ENCODE peak calls at places on chromosomes 1 and 21, in seven cellular contexts. One of them, this sample, is unnamed. For H3K36me3, the result is how much of the 10 kb centered on the place peaks cover.

GRCh38 chr1:43423672-43424550 is 29.8 kb downstream of the HYI start:
- DNase-seq in astrocyte: no peak
- DNase-seq in IMR-90: no peak
- DNase-seq in HCT116: peak
- DNase-seq in OCI-LY7: no peak
- DNase-seq in MG63: no peak
- DNase-seq in CD4-positive, alpha-beta memory T cell: no peak
- DNase-seq in this sample: no peak

GRCh38 chr1:107991371-107992066 is 26.5 kb upstream of the VAV3 start:
- DNase-seq in IMR-90: no peak
- DNase-seq in OCI-LY7: no peak
- DNase-seq in HCT116: no peak
- DNase-seq in CD4-positive, alpha-beta memory T cell: no peak
- DNase-seq in astrocyte: peak
- DNase-seq in MG63: peak
- DNase-seq in this sample: no peak

GRCh38 chr1:215466361-215466760 is 100.7 kb upstream of the KCTD3 start:
- DNase-seq in IMR-90: no peak
- DNase-seq in HCT116: no peak
- DNase-seq in astrocyte: no peak
- DNase-seq in OCI-LY7: no peak
- DNase-seq in CD4-positive, alpha-beta memory T cell: no peak
- DNase-seq in MG63: no peak
- DNase-seq in this sample: no peak

GRCh38 chr1:90434460-90434859 is 282.6 kb downstream of the BARHL2 start:
- DNase-seq in CD4-positive, alpha-beta memory T cell: no peak
- DNase-seq in IMR-90: peak
- DNase-seq in OCI-LY7: peak
- DNase-seq in astrocyte: no peak
- DNase-seq in MG63: no peak
- DNase-seq in HCT116: peak
- DNase-seq in this sample: no peak

GRCh38 chr1:47677241-47677940 is 239.5 kb downstream of the FOXD2 start:
- DNase-seq in astrocyte: no peak
- DNase-seq in CD4-positive, alpha-beta memory T cell: no peak
- DNase-seq in IMR-90: no peak
- DNase-seq in HCT116: no peak
- DNase-seq in MG63: no peak
- DNase-seq in OCI-LY7: no peak
- DNase-seq in this sample: no peak

GRCh38 chr1:125065092-125065820 is 3880.5 kb downstream of the SRGAP2C start:
- DNase-seq in CD4-positive, alpha-beta memory T cell: no peak
- DNase-seq in HCT116: no peak
- DNase-seq in IMR-90: no peak
- DNase-seq in MG63: no peak
- DNase-seq in OCI-LY7: no peak
- DNase-seq in astrocyte: no peak
- DNase-seq in this sample: no peak

GRCh38 chr21:40707271-40707670 is 139.7 kb downstream of the DSCAM start:
- DNase-seq in HCT116: no peak
- DNase-seq in OCI-LY7: no peak
- DNase-seq in CD4-positive, alpha-beta memory T cell: no peak
- DNase-seq in astrocyte: peak
- DNase-seq in IMR-90: no peak
- DNase-seq in MG63: no peak
- DNase-seq in this sample: no peak

GRCh38 chr1:169604781-169605560 is 18.7 kb upstream of the F5 start:
- DNase-seq in IMR-90: no peak
- DNase-seq in MG63: no peak
- DNase-seq in HCT116: no peak
- DNase-seq in astrocyte: no peak
- DNase-seq in CD4-positive, alpha-beta memory T cell: peak
- DNase-seq in OCI-LY7: no peak
- DNase-seq in this sample: no peak

GRCh38 chr1:59549903-59550302 is 253.0 kb downstream of the FGGY start:
- DNase-seq in MG63: no peak
- DNase-seq in astrocyte: no peak
- DNase-seq in IMR-90: peak
- DNase-seq in CD4-positive, alpha-beta memory T cell: no peak
- DNase-seq in HCT116: no peak
- DNase-seq in OCI-LY7: no peak
- DNase-seq in this sample: no peak

GRCh38 chr1:183318433-183318832 is 99.7 kb downstream of the NMNAT2 start:
- DNase-seq in astrocyte: peak
- DNase-seq in IMR-90: peak
- DNase-seq in MG63: peak
- DNase-seq in CD4-positive, alpha-beta memory T cell: no peak
- DNase-seq in HCT116: no peak
- DNase-seq in OCI-LY7: no peak
- DNase-seq in this sample: peak

GRCh38 chr1:102853701-102854187 is 254.6 kb downstream of the COL11A1 start:
- DNase-seq in CD4-positive, alpha-beta memory T cell: no peak
- DNase-seq in HCT116: no peak
- DNase-seq in MG63: no peak
- DNase-seq in astrocyte: no peak
- DNase-seq in OCI-LY7: no peak
- DNase-seq in IMR-90: no peak
- DNase-seq in this sample: no peak

GRCh38 chr21:25980710-25981109 is 189.9 kb downstream of the APP start:
- DNase-seq in MG63: no peak
- DNase-seq in astrocyte: no peak
- DNase-seq in HCT116: no peak
- DNase-seq in IMR-90: no peak
- DNase-seq in CD4-positive, alpha-beta memory T cell: no peak
- DNase-seq in OCI-LY7: no peak
- DNase-seq in this sample: no peak

GRCh38 chr21:25985990-25986389 is 184.6 kb downstream of the APP start:
- DNase-seq in MG63: no peak
- DNase-seq in OCI-LY7: no peak
- DNase-seq in CD4-positive, alpha-beta memory T cell: no peak
- DNase-seq in IMR-90: no peak
- DNase-seq in HCT116: no peak
- DNase-seq in astrocyte: no peak
- DNase-seq in this sample: no peak

GRCh38 chr21:25983745-25984144 is 186.8 kb downstream of the APP start:
- DNase-seq in HCT116: no peak
- DNase-seq in OCI-LY7: no peak
- DNase-seq in CD4-positive, alpha-beta memory T cell: no peak
- DNase-seq in IMR-90: no peak
- DNase-seq in astrocyte: no peak
- DNase-seq in MG63: no peak
- DNase-seq in this sample: no peak

GRCh38 chr21:25986928-25987327 is 183.6 kb downstream of the APP start:
- DNase-seq in MG63: no peak
- DNase-seq in HCT116: no peak
- DNase-seq in IMR-90: no peak
- DNase-seq in OCI-LY7: no peak
- DNase-seq in CD4-positive, alpha-beta memory T cell: no peak
- DNase-seq in astrocyte: no peak
- DNase-seq in this sample: no peak

DNA sequence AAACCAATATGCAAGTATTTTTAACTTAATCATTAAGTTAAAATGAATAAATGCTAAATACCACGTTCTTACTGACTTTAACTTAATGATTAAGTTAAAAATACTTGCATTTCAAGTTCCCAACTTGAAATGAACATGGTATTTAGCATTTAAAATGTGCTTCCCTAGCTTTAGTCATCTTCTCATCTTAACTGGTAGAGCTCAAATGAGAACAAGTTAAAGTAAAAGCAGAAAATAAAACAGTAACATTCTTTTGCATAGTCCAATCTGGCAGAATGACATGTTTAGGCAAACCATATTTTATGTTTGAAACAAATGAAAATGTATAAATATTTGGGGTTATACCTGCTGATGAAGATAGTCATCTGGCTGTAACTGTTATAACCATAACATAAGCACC is 186.0 kb downstream of the APP start:
- DNase-seq in HCT116: no peak
- DNase-seq in IMR-90: no peak
- DNase-seq in OCI-LY7: no peak
- DNase-seq in CD4-positive, alpha-beta memory T cell: no peak
- DNase-seq in astrocyte: no peak
- DNase-seq in MG63: no peak
- DNase-seq in this sample: no peak
- H3K36me3 ChIP-seq in HCT116: under half
- H3K36me3 ChIP-seq in IMR-90: under half
- H3K36me3 ChIP-seq in OCI-LY7: under half
- H3K36me3 ChIP-seq in CD4-positive, alpha-beta memory T cell: under half
- H3K36me3 ChIP-seq in astrocyte: under half
- H3K36me3 ChIP-seq in MG63: under half
- H3K36me3 ChIP-seq in this sample: under half

DNA sequence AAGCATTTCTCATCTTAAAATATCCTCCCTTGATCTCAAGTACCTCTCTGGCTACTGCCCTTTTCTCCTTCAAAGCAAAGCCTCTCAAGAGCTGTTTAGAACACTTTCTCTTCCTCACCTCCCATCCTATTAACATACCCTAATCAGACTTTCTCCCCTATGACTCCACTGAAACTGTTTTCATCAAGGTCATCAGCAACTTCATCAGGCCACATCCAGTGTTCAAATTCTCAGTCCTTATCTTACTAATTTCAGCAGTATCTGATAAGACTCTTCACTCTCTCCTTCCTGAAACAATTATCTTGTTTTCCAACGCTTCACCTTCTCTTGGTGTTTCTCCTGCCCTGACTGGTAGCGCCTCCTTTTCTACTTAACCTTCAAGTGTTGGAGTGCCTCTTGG is 1.5 kb upstream of the RAP1A start:
- DNase-seq in MG63: no peak
- DNase-seq in IMR-90: no peak
- DNase-seq in astrocyte: no peak
- DNase-seq in OCI-LY7: no peak
- DNase-seq in CD4-positive, alpha-beta memory T cell: no peak
- DNase-seq in HCT116: no peak
- DNase-seq in this sample: no peak
- H3K4me3 ChIP-seq in MG63: no peak
- H3K4me3 ChIP-seq in IMR-90: no peak
- H3K4me3 ChIP-seq in astrocyte: no peak
- H3K4me3 ChIP-seq in OCI-LY7: no peak
- H3K4me3 ChIP-seq in CD4-positive, alpha-beta memory T cell: no peak
- H3K4me3 ChIP-seq in HCT116: no peak
- H3K4me3 ChIP-seq in this sample: no peak

DNA sequence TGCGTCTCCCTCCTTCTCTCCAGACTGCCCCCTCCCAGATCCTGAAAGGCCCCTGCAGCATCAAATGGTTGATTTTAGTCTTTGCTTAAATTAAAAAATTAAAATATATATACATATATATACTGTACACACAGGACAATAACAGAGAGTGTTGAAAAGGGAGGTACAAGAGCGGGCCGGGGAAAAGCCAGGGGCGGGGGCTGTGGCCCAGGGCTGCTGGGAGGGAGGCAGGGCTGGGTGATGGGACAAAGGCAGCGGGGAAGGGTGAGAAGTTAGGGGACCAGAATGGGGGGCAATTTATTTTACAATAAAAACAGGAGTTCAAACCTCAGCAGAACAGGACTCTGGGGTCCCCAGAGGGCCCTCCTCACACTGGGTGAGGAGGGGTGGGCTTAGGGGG is 10.5 kb downstream of the ARL8A start:
- DNase-seq in CD4-positive, alpha-beta memory T cell: no peak
- DNase-seq in IMR-90: no peak
- DNase-seq in astrocyte: no peak
- DNase-seq in OCI-LY7: no peak
- DNase-seq in HCT116: no peak
- DNase-seq in MG63: no peak
- DNase-seq in this sample: no peak
- H3K36me3 ChIP-seq in CD4-positive, alpha-beta memory T cell: under half
- H3K36me3 ChIP-seq in IMR-90: under half
- H3K36me3 ChIP-seq in astrocyte: under half
- H3K36me3 ChIP-seq in OCI-LY7: half or more
- H3K36me3 ChIP-seq in HCT116: under half
- H3K36me3 ChIP-seq in MG63: under half
- H3K36me3 ChIP-seq in this sample: under half

GRCh38 chr1:1721201-1721600 is 3.0 kb downstream of the CDK11A start:
- DNase-seq in MG63: no peak
- DNase-seq in OCI-LY7: no peak
- DNase-seq in CD4-positive, alpha-beta memory T cell: no peak
- DNase-seq in HCT116: no peak
- DNase-seq in IMR-90: no peak
- DNase-seq in astrocyte: no peak
- DNase-seq in this sample: no peak
- H3K4me3 ChIP-seq in MG63: no peak
- H3K4me3 ChIP-seq in OCI-LY7: no peak
- H3K4me3 ChIP-seq in CD4-positive, alpha-beta memory T cell: no peak
- H3K4me3 ChIP-seq in HCT116: no peak
- H3K4me3 ChIP-seq in IMR-90: no peak
- H3K4me3 ChIP-seq in astrocyte: no peak
- H3K4me3 ChIP-seq in this sample: no peak

This sample was measured in GM06990.